ENCODE peak calls at places on chromosomes 12 and 14, in ten cellular contexts. B is activated naive CD4-positive, alpha-beta T cell; L is activated gamma-delta T cell; K is GM06990; O is NCI-H748 treated with DMSO at 0.1 percent for 48 hours; T is midbrain; H is T follicular helper cell; Z is NCI-H2107; J is activated T-helper 1 cell treated with Interleukin-2 at 50 U/mL for 16 hours; C is ACHN. X is an unnamed sample.

GRCh38 chr14:78848234-78848820 is 678.2 kb downstream of the NRXN3 start:
- DNase-seq in H (peak; percentile 0), J (no peak), L (no peak), O (peak; percentile 18), Z (peak; percentile 57), C (peak; percentile 52), B (no peak), K (no peak), T (peak; percentile 60), X (peak; percentile 29)

GRCh38 chr12:55619352-55620138 is 17.1 kb upstream of the OR10P1 start:
- DNase-seq in T (peak; percentile 79), K (peak; percentile 36), B (no peak), O (peak; percentile 79), J (no peak), L (no peak), Z (peak; percentile 75), H (peak; percentile 18), C (peak; percentile 99), X (peak; percentile 14)

GRCh38 chr12:100199347-100200136 is 1.1 kb upstream of the ACTR6 start:
- DNase-seq in B (peak; percentile 46), Z (peak; percentile 16), L (peak; percentile 74), T (peak; percentile 5), H (peak; percentile 66), J (peak; percentile 70), O (peak; percentile 55), C (peak; percentile 91), K (peak; percentile 84), X (peak; percentile 90)

GRCh38 chr12:73465106-73465505 is 1072.5 kb upstream of the ATXN7L3B start:
- DNase-seq in L (no peak), B (no peak), H (no peak), O (no peak), Z (no peak), K (no peak), T (no peak), C (no peak), J (no peak), X (no peak)

GRCh38 chr12:16118586-16118985 is 158.9 kb downstream of the SLC15A5 start:
- DNase-seq in H (no peak), J (no peak), B (no peak), K (no peak), C (no peak), L (no peak), T (no peak), O (no peak), Z (no peak), X (no peak)

GRCh38 chr14:95197498-95198010 is 40.2 kb upstream of the DICER1 start:
- DNase-seq in C (no peak), J (no peak), O (no peak), Z (no peak), K (no peak), L (no peak), T (no peak), B (no peak), H (no peak), X (peak; percentile 68)

GRCh38 chr12:128920468-128920867 is 67.2 kb downstream of the GLT1D1 start:
- DNase-seq in O (no peak), L (no peak), K (no peak), C (peak; percentile 26), H (no peak), T (no peak), B (no peak), J (no peak), Z (no peak), X (no peak)

GRCh38 chr12:946212-946611 is 3.3 kb downstream of the RAD52 start:
- DNase-seq in J (no peak), C (no peak), T (no peak), K (no peak), H (no peak), L (no peak), B (no peak), O (no peak), Z (no peak), X (no peak)

GRCh38 chr12:51759175-51759574 is 89.3 kb downstream of the FIGNL2 start:
- DNase-seq in J (no peak), B (no peak), Z (no peak), H (no peak), L (no peak), T (no peak), O (no peak), K (no peak), C (no peak), X (no peak)

GRCh38 chr14:101567252-101567651 is 6.0 kb downstream of the DIO3 start:
- DNase-seq in O (no peak), K (no peak), T (no peak), C (no peak), J (no peak), Z (no peak), H (no peak), B (no peak), L (no peak), X (no peak)

GRCh38 chr12:110689601-110690430 is 901 bp upstream of the HVCN1 start:
- DNase-seq in J (peak; percentile 21), B (no peak), L (peak; percentile 30), O (no peak), H (no peak), T (no peak), Z (no peak), C (no peak), K (peak; percentile 83), X (peak; percentile 20)

GRCh38 chr12:124774462-124775167 is 89.0 kb downstream of the SCARB1 start:
- DNase-seq in H (no peak), Z (no peak), J (no peak), B (no peak), T (peak; percentile 58), L (no peak), C (peak; percentile 85), O (no peak), K (peak; percentile 92), X (no peak)

GRCh38 chr12:22631863-22632463 is 7.0 kb downstream of the ETNK1 start:
- DNase-seq in J (no peak), H (no peak), B (no peak), T (peak; percentile 2), O (no peak), Z (no peak), K (no peak), C (peak; percentile 57), L (no peak), X (no peak)

GRCh38 chr14:35339761-35340406 is 47.7 kb downstream of the PSMA6 start:
- DNase-seq in K (no peak), O (no peak), H (no peak), T (peak; percentile 15), Z (no peak), B (no peak), C (no peak), L (no peak), J (no peak), X (no peak)

GRCh38 chr12:49741882-49742620 is 694 bp downstream of the TMBIM6 start:
- DNase-seq in O (peak; percentile 69), C (peak; percentile 97), T (no peak), Z (peak; percentile 29), B (peak; percentile 66), H (peak; percentile 84), L (peak; percentile 73), J (peak; percentile 80), K (peak; percentile 87), X (peak; percentile 93)

GRCh38 chr12:111687255-111687654 is 1.4 kb downstream of the ACAD10 start:
- DNase-seq in H (no peak), L (no peak), O (no peak), Z (no peak), B (no peak), C (peak; percentile 21), T (no peak), J (no peak), K (no peak), X (no peak)